ENCODE peak calls at places on chromosome 9, in six cellular contexts. D, K, G, V, I and B are unnamed samples.

GRCh38 chr9:12817702-12818101 is 42.9 kb downstream of the LURAP1L start:
- DNase-seq in D (no peak), K (no peak), G (peak; percentile 53), V (peak; percentile 26), I (no peak), B (peak; percentile 88)

GRCh38 chr9:121778252-121779225 is 127.1 kb downstream of the DAB2IP start:
- DNase-seq in D (no peak), K (no peak), G (no peak), V (no peak), I (no peak), B (no peak)

GRCh38 chr9:38006163-38006562 is 62.9 kb downstream of the SHB start:
- DNase-seq in D (no peak), K (no peak), G (no peak), V (no peak), I (no peak), B (no peak)

GRCh38 chr9:12774861-12775367 is at the start of gene LURAP1L:
- DNase-seq in D (peak; percentile 65), K (no peak), G (peak; percentile 80), V (peak; percentile 41), I (no peak), B (no peak)

GRCh38 chr9:83062653-83063527 is at the start of gene RASEF:
- DNase-seq in D (peak; percentile 48), K (peak; percentile 74), G (peak; percentile 20), V (peak; percentile 41), I (no peak), B (peak; percentile 89)

GRCh38 chr9:124013263-124014211 is 2.0 kb downstream of the LHX2 start:
- DNase-seq in D (no peak), K (peak; percentile 47), G (no peak), V (no peak), I (no peak), B (no peak)

GRCh38 chr9:130891699-130892502 is 4.7 kb downstream of the QRFP start:
- DNase-seq in D (no peak), K (peak; percentile 49), G (no peak), V (no peak), I (no peak), B (peak; percentile 46)

GRCh38 chr9:88322906-88323566 is 65.2 kb upstream of the SPIN1 start:
- DNase-seq in D (no peak), K (no peak), G (no peak), V (peak; percentile 50), I (peak; percentile 47), B (no peak)

GRCh38 chr9:31394040-31394473 is 990.4 kb upstream of the ACO1 start:
- DNase-seq in D (no peak), K (no peak), G (no peak), V (no peak), I (no peak), B (no peak)

GRCh38 chr9:137280478-137281344 is 3.2 kb downstream of the TOR4A start:
- DNase-seq in D (peak; percentile 71), K (peak; percentile 74), G (no peak), V (no peak), I (no peak), B (no peak)

GRCh38 chr9:109242751-109243150 is 75.7 kb upstream of the FRRS1L start:
- DNase-seq in D (no peak), K (no peak), G (no peak), V (no peak), I (no peak), B (no peak)

GRCh38 chr9:21357479-21358290 is 7.0 kb upstream of the IFNA6 start:
- DNase-seq in D (no peak), K (no peak), G (no peak), V (no peak), I (no peak), B (no peak)

GRCh38 chr9:95368377-95369160 is 51.1 kb upstream of the FANCC start:
- DNase-seq in D (no peak), K (no peak), G (no peak), V (no peak), I (no peak), B (no peak)

GRCh38 chr9:82466616-82467251 is 478.2 kb downstream of the SPATA31D1 start:
- DNase-seq in D (peak; percentile 65), K (no peak), G (no peak), V (no peak), I (no peak), B (no peak)

GRCh38 chr9:111648066-111648465 is 13.3 kb upstream of the GNG10 start:
- DNase-seq in D (no peak), K (no peak), G (no peak), V (no peak), I (no peak), B (no peak)

GRCh38 chr9:126023962-126024361 is 276.8 kb downstream of the PBX3 start:
- DNase-seq in D (no peak), K (peak; percentile 12), G (no peak), V (no peak), I (no peak), B (peak; percentile 28)

GRCh38 chr9:134522502-134522848 is 119.1 kb upstream of the COL5A1 start:
- DNase-seq in D (no peak), K (no peak), G (no peak), V (no peak), I (no peak), B (no peak)

GRCh38 chr9:20623021-20623747 is 885 bp upstream of the MLLT3 start:
- DNase-seq in D (peak; percentile 50), K (peak; percentile 87), G (peak; percentile 39), V (no peak), I (peak; percentile 50), B (peak; percentile 80)

GRCh38 chr9:6214451-6214850 is 1.2 kb upstream of the IL33 start:
- DNase-seq in D (no peak), K (no peak), G (no peak), V (no peak), I (no peak), B (no peak)

GRCh38 chr9:129751841-129752801 is 721 bp downstream of the PTGES start:
- DNase-seq in D (no peak), K (no peak), G (peak; percentile 82), V (no peak), I (no peak), B (peak; percentile 85)

GRCh38 chr9:134597957-134598883 is 43.4 kb upstream of the COL5A1 start:
- DNase-seq in D (peak; percentile 31), K (no peak), G (no peak), V (no peak), I (no peak), B (peak; percentile 66)

GRCh38 chr9:129081388-129081889 is 528 bp downstream of the DOLPP1 start:
- DNase-seq in D (no peak), K (peak; percentile 82), G (peak; percentile 31), V (no peak), I (no peak), B (no peak)

GRCh38 chr9:134396258-134396742 is 70.0 kb downstream of the RXRA start:
- DNase-seq in D (no peak), K (peak; percentile 95), G (no peak), V (no peak), I (no peak), B (no peak)

GRCh38 chr9:126791406-126792230 is 13.2 kb upstream of the ZBTB43 start:
- DNase-seq in D (no peak), K (no peak), G (no peak), V (peak; percentile 39), I (no peak), B (no peak)

GRCh38 chr9:103245369-103245768 is 250.2 kb downstream of the CYLC2 start:
- DNase-seq in D (peak; percentile 7), K (no peak), G (peak; percentile 39), V (no peak), I (no peak), B (no peak)

GRCh38 chr9:129612815-129613519 is 7.9 kb downstream of the C9orf50 start:
- DNase-seq in D (no peak), K (peak; percentile 69), G (no peak), V (no peak), I (no peak), B (peak; percentile 81)